ENCODE peak calls at places on chromosomes 5 and 9, in five cellular contexts. J, R, X, Z and B are unnamed samples. For H3K4me1, the result is how much of the 10 kb centered on the place peaks cover.

GRCh38 chr5:88861213-88861612 is 21.8 kb downstream of the MEF2C start:
- DNase-seq in J (no peak), R (no peak), X (no peak), Z (no peak), B (no peak)

GRCh38 chr5:7776442-7776841 is 74.5 kb downstream of the CFAP90 start:
- DNase-seq in J (no peak), R (no peak), X (no peak), Z (no peak), B (no peak)

GRCh38 chr9:76876098-76876497 is 29.8 kb downstream of the PRUNE2 start:
- DNase-seq in J (no peak), R (no peak), X (no peak), Z (no peak), B (no peak)

GRCh38 chr5:176337913-176338312 is 23.7 kb downstream of the KIAA1191 start:
- DNase-seq in J (no peak), R (no peak), X (no peak), Z (no peak), B (no peak)

GRCh38 chr9:134661791-134662142 is 20.2 kb downstream of the COL5A1 start:
- DNase-seq in J (peak), R (no peak), X (no peak), Z (no peak), B (no peak)

GRCh38 chr5:176132471-176133288 is 105.5 kb upstream of the SIMC1 start:
- DNase-seq in J (no peak), R (no peak), X (peak), Z (no peak), B (no peak)

GRCh38 chr9:93902780-93903655 is 52.1 kb downstream of the BARX1 start:
- DNase-seq in J (no peak), R (no peak), X (no peak), Z (no peak), B (no peak)

GRCh38 chr9:3040761-3041160 is 196.9 kb upstream of the PUM3 start:
- DNase-seq in J (no peak), R (no peak), X (no peak), Z (no peak), B (no peak)

GRCh38 chr5:81209386-81209785 is 23.7 kb upstream of the CKMT2 start:
- DNase-seq in J (no peak), R (no peak), X (no peak), Z (no peak), B (no peak)

GRCh38 chr5:81209869-81210268 is 23.3 kb upstream of the CKMT2 start:
- DNase-seq in J (no peak), R (no peak), X (no peak), Z (no peak), B (no peak)

GRCh38 chr5:81212211-81212687 is 20.9 kb upstream of the CKMT2 start:
- DNase-seq in J (no peak), R (no peak), X (no peak), Z (no peak), B (no peak)

GRCh38 chr5:81207009-81207408 is 26.1 kb upstream of the CKMT2 start:
- DNase-seq in J (no peak), R (no peak), X (no peak), Z (peak), B (no peak)

DNA sequence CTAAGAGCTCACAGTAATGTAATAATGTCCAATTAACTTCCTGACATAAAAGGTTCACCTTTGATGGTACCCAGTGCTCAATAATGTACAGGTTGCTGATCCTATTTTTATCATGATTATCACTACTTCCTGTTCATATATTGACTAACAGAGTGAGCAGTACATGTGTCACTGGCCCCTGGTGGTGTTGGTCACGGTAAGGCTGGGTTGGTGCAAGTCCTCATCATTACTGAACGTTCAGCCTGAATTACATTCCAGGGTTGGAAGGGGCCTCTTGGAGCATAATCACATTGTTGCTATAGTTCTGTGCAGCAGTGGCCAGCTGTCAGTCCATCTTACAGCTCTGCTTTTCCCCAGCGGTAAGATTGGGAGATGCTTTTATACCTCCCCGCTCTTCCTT is 24.2 kb upstream of the CKMT2 start:
- DNase-seq in J (no peak), R (no peak), X (no peak), Z (no peak), B (no peak)
- TF ChIP-seq YY1 in J (no peak), R (no peak), X (no peak), Z (no peak), B (no peak)

GRCh38 chr5:145913701-145914100 is 22.7 kb upstream of the SH3RF2 start:
- DNase-seq in J (no peak), R (no peak), X (no peak), Z (no peak), B (no peak)
- H3K4me1 ChIP-seq in J (under half), R (under half), X (under half), Z (under half), B (under half)

GRCh38 chr5:1293416-1293996 is 1.4 kb downstream of the TERT start:
- DNase-seq in J (no peak), R (no peak), X (peak), Z (no peak), B (no peak)

GRCh38 chr5:1291611-1292080 is 3.2 kb downstream of the TERT start:
- DNase-seq in J (no peak), R (no peak), X (peak), Z (no peak), B (no peak)

GRCh38 chr5:1292846-1293415 is 1.9 kb downstream of the TERT start:
- DNase-seq in J (no peak), R (no peak), X (peak), Z (no peak), B (no peak)

GRCh38 chr5:1293997-1294838 is 650 bp downstream of the TERT start:
- DNase-seq in J (peak), R (no peak), X (peak), Z (peak), B (no peak)

DNA sequence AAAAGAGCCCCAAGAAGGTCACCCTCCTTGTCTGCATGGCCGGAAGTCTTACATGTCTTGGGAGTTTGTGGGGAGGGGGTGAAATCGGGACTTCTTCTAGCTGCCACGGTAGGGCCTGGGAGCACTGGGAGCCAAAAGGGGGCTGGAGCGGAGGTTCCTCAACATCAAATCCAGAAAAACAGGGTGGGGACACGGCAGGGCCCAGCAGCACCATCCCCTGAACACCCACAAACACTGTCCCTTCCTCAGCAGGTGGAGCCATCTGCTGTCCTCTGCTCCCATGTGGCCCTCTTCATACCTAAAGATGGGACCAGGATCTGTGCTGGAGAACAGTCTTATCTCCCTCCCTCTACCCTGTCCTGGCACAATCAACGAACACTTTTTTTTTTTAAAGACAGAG is 2.7 kb downstream of the TERT start:
- DNase-seq in J (no peak), R (no peak), X (peak), Z (no peak), B (no peak)
- H3K4me3 ChIP-seq in J (no peak), R (no peak), X (no peak), Z (no peak), B (no peak)

DNA sequence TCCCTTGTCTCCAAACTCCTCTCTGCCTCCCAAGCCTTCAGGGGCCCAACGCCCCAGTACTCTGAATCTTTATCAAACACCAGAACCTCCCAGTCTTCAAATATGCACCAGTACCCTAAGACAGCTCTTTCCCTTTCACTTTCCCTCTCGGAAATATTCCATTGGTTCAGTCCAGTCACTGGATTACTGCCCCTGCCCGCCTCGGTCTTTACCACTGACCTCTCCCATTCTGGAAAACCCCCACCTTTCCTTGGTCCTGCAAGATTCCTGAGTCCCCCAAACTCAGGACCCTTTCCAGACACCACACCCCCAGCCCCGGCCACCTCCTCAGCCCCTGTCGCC is 739 bp downstream of the C5orf15 start:
- DNase-seq in J (peak), R (no peak), X (no peak), Z (peak), B (no peak)
- TF ChIP-seq YY1 in J (no peak), R (no peak), X (no peak), Z (no peak), B (no peak)

DNA sequence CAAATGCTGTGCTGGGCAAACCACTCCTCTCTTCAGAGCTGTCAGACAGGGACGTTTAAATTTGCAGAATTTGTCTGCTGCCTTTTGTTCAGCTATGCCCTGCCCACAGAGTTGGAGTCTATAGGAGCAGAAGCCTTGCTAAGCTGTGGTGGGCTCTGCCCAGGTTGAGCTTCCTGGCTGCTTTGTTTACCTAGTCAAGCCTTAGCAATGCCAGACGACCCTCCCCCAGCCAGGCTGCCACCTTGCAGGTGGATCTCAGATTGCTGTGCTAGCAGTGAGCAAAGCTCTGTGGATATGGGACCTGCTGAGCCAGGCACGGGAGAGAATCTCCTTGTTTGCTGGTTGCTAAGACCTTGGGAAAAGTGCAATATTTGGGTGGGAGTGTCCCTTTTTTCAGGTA is 314.9 kb downstream of the NNT start:
- DNase-seq in J (no peak), R (no peak), X (no peak), Z (no peak), B (no peak)
- H3K4me1 ChIP-seq in J (under half), R (under half), X (under half), Z (under half), B (under half)

DNA sequence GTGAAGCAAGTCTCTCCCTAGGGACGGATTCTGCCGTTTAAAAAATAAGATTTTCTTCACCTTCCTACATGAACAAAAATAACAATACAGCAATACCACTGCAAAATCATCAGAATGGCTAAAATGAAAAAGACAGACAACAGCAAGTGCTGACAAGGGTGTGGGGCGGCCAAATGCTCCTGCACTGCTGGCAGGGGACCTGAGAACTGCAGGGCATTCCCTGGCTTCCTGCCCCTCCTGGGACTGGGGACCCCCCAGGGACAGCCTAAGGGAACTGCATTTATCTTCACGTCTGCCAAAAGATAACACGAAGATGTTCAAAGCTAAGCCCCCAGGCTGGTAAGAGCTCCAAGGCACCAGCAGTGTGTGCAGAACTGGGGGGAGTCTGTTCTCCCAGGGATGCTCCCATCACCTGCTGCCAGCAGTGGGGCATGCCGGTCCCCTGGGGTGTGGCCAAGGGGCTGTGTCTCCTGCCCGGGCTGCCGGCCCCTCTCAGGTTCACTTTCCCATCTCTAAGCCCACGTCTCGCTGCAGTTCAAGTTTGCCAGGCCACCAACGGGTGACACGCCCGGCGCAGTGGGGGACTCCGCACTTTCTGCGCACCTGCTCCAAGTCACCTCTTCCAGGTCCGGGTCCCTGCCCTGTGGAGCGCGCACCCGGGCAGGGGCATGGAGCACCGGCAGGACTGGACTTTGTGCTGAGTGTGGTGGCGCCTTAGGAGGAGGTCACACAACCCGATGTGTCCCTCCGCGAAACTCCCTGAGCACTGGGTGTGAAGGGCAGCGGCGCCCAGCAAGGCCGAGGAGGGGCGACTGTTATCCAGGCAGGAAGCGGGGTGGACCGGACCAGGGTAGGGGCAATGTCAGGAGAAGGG is 4.5 kb upstream of the EGFL7 start:
- DNase-seq in J (no peak), R (no peak), X (peak), Z (no peak), B (no peak)
- H3K4me3 ChIP-seq in J (no peak), R (no peak), X (no peak), Z (no peak), B (no peak)

DNA sequence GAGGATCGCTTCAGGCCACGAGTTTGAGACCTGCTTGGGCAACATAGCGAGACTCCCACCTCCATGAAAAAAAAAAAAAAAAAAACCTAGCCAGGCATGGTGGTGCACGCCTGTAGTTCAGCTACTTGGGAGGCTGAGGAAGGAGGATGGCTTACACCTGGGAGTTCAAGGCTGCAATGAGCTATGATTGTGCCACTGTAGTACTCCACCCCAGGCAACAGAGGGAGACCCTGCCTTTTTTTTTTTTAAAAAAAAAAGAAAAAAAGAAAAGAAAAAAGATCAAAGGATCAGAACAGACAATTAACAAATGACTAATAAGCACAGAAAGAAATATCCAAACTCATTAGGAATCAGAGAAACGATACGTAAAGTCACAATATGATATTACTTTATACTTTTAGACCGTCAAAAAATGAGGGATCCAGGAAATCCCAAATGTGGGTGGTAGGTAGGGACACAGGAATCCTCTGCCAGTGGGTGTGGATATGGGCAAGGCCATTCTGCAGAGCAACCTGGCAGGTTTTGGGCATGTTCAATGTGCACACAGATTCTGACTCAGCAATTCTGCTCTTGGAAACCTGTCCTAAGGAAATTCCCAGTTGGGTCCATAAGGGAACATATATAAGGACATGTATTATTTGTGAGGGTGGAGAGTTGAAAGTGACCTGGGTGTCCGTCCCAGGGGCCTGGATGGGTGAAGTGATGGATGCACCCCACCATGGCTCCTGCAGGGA is 144.7 kb upstream of the TBC1D2 start:
- DNase-seq in J (no peak), R (no peak), X (no peak), Z (no peak), B (no peak)
- TF ChIP-seq YY1 in J (no peak), R (no peak), X (no peak), Z (no peak), B (no peak)

DNA sequence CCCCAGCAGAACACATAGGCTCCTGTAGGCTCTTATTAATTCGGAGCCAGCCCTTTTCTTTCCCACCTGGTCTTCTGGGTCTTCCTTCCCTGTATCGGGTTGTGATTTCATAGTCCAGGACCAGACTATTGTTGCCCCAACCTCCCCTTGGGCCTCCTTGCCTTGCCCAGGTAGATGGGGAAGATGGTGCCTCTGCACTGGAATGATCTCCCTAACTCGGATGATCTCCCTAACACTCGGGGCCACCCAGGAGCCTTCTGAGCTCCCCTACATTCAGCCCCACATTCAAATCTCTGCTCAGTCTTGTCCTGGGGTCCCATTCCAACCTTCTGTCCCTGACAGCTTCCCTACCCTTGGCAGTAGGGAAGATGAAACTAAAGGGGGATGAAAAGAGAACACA is 2.7 kb upstream of the IRF1 start:
- DNase-seq in J (no peak), R (no peak), X (no peak), Z (no peak), B (no peak)
- H3K4me1 ChIP-seq in J (under half), R (half or more), X (under half), Z (half or more), B (under half)